ENCODE peak calls at places on chromosomes 3 and 15, in seven cellular contexts. O is endothelial cell of umbilical vein; I is A549; L is testis; U is tibial nerve; P is CD8-positive, alpha-beta memory T cell; H is heart left ventricle. Z is an unnamed sample.
A peak's percentile ranks its signal among the peaks of the same experiment; 100 is the strongest.

GRCh38 chr3:115922681-115923347 is 299.5 kb downstream of the GAP43 start:
- DNase-seq in O (no peak), I (no peak), L (peak; percentile 35), U (no peak), P (no peak), H (no peak), Z (no peak)

GRCh38 chr3:3499987-3500386 is 299.2 kb upstream of the LRRN1 start:
- DNase-seq in O (no peak), I (no peak), L (no peak), U (no peak), P (no peak), H (no peak), Z (no peak)

GRCh38 chr3:107943350-107943749 is 147.5 kb downstream of the CD47 start:
- DNase-seq in O (no peak), I (no peak), L (no peak), U (no peak), P (no peak), H (no peak), Z (no peak)

GRCh38 chr15:38455096-38455495 is 1.2 kb downstream of the FAM98B start:
- DNase-seq in O (peak; percentile 5), I (no peak), L (no peak), U (no peak), P (no peak), H (no peak), Z (no peak)

GRCh38 chr3:27724459-27725197 is 2.5 kb upstream of the EOMES start:
- DNase-seq in O (no peak), I (no peak), L (no peak), U (no peak), P (no peak), H (no peak), Z (no peak)

GRCh38 chr3:73141531-73141930 is 80.1 kb downstream of the EBLN2 start:
- DNase-seq in O (no peak), I (no peak), L (peak; percentile 55), U (peak; percentile 79), P (no peak), H (peak; percentile 17), Z (no peak)

GRCh38 chr3:33250712-33251111 is 26.5 kb upstream of the FBXL2 start:
- DNase-seq in O (no peak), I (no peak), L (no peak), U (no peak), P (no peak), H (no peak), Z (no peak)

GRCh38 chr3:174620138-174620537 is 239.0 kb upstream of the NAALADL2 start:
- DNase-seq in O (peak; percentile 6), I (no peak), L (no peak), U (no peak), P (no peak), H (no peak), Z (no peak)

GRCh38 chr3:126465928-126466564 is 9.6 kb downstream of the ZXDC start:
- DNase-seq in O (no peak), I (no peak), L (no peak), U (no peak), P (no peak), H (no peak), Z (no peak)

GRCh38 chr3:157081681-157082210 is 78.2 kb downstream of the CCNL1 start:
- DNase-seq in O (peak; percentile 85), I (peak; percentile 85), L (peak; percentile 94), U (peak; percentile 98), P (peak; percentile 76), H (peak; percentile 87), Z (peak; percentile 68)

GRCh38 chr15:92123848-92124631 is 269.6 kb upstream of the ST8SIA2 start:
- DNase-seq in O (no peak), I (no peak), L (no peak), U (no peak), P (no peak), H (no peak), Z (no peak)

GRCh38 chr3:99954914-99955644 is 137.4 kb downstream of the CMSS1 start:
- DNase-seq in O (no peak), I (no peak), L (no peak), U (no peak), P (no peak), H (no peak), Z (no peak)

GRCh38 chr15:64286473-64286872 is 69.5 kb downstream of the CSNK1G1 start:
- DNase-seq in O (no peak), I (no peak), L (no peak), U (no peak), P (no peak), H (no peak), Z (no peak)

GRCh38 chr15:67992834-67993233 is 61.3 kb upstream of the PIAS1 start:
- DNase-seq in O (no peak), I (no peak), L (peak; percentile 19), U (no peak), P (no peak), H (no peak), Z (no peak)

GRCh38 chr3:42209917-42210316 is 56.1 kb downstream of the CCK start:
- DNase-seq in O (no peak), I (no peak), L (peak; percentile 28), U (no peak), P (no peak), H (no peak), Z (no peak)

GRCh38 chr3:11820540-11821041 is 26.1 kb downstream of the TAMM41 start:
- DNase-seq in O (peak; percentile 57), I (no peak), L (peak; percentile 27), U (no peak), P (no peak), H (no peak), Z (no peak)

DNA sequence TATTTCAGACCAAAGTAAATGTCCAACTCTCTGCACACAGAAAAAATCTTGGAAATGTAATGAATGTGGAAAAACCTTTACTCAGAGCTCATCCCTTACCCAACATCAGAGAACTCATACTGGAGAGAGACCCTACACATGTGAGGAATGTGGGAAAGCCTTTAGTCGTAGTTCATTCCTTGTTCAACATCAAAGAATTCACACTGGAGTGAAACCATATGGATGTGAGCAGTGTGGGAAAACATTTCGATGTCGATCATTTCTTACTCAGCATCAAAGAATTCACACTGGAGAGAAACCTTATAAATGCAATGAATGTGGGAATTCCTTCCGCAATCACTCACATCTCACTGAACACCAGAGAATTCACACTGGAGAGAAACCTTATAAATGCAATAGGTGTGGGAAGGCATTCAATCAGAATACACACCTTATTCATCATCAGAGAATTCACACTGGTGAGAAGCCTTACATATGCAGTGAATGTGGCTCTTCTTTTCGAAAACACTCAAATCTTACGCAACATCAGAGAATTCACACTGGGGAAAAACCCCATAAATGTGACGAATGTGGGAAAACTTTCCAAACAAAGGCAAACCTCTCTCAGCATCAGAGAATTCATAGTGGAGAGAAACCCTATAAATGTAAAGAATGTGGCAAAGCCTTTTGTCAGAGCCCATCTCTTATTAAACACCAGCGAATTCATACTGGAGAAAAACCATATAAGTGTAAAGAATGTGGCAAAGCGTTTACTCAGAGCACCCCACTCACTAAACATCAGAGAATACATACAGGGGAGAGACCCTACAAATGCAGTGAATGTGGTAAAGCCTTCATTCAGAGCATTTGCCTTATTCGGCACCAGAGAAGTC is 8.0 kb upstream of the ZNF501 start:
- DNase-seq in O (no peak), I (no peak), L (no peak), U (no peak), P (peak; percentile 2), H (no peak), Z (no peak)
- H3K9me3 ChIP-seq in O (peaks cover 34% of the 10 kb centered on the region), I (peaks cover 88% of the 10 kb centered on the region), L (peaks cover 7% of the 10 kb centered on the region), U (peaks cover 97% of the 10 kb centered on the region), P (peaks cover 65% of the 10 kb centered on the region), H (peaks cover 100% of the 10 kb centered on the region), Z (peaks cover 38% of the 10 kb centered on the region)

DNA sequence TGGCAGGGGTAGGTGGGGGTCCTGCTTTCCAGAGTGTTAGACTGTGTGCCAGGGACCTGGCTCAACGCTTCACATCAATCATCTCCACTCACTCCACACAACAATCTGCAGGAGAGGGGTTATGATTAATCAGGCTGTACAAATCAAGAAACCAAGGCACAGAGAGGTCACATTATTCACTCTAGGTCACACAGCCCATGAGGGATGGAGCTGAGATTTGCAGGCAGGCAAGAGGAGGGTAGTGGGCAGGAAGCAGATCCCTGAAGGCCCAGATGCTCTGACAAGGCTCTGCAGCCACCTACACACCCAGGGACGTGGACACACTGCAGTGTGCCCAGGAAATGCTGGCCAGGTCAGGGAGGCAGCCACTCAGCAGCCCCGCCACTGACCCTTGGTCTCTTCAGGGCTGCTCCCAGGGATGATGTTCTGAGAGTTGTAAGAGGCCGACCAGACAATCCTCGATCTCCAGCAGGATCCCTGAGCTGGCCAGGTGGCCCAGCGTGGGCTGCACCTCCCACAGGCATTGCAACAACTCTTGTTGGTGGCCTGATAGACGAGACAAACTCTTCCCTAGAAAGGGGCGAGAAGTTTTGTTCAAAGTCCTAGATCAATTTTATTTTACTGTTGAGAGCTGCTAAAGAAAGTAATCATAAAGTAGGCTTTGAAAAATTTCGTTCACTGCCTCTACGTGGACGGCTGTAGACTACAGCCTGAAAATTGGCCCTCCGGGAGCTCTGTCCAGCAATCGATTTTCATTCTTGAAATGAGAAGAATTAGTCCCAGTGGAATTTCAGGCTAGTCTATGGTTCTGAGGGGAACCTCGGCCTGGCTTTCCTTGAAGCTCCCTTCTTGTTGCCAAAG is 4.2 kb upstream of the SLC6A6 start:
- DNase-seq in O (no peak), I (no peak), L (no peak), U (no peak), P (no peak), H (no peak), Z (no peak)
- H3K27ac ChIP-seq in O (no peak overlapping the region), I (no peak overlapping the region), L (no peak overlapping the region), U (no peak overlapping the region), P (no peak overlapping the region), H (no peak overlapping the region), Z (no peak overlapping the region)

DNA sequence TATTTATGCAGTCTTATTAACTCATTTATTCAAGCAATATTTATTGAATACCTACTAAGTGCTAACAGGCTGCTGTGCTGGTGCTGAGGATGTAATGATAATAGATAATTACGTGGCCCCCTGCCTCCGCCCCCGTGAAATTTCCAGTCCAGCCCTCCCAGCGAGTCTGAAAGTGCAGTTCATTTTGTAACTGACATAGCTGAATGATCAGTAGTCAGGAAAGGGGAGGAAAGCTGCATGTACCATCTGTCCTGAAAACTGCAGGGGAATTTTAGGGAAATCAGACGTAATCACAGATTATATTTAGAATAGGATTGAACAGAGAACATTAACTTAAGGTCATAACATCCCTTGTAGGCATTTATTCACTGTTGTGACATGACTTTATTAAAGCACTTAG is 736.8 kb downstream of the MCTP2 start:
- DNase-seq in O (no peak), I (no peak), L (no peak), U (no peak), P (no peak), H (no peak), Z (no peak)
- H3K9me3 ChIP-seq in O (no peaks in the 10 kb centered on the region), I (peaks cover 8% of the 10 kb centered on the region), L (no peaks in the 10 kb centered on the region), U (no peaks in the 10 kb centered on the region), P (no peaks in the 10 kb centered on the region), H (peaks cover 6% of the 10 kb centered on the region), Z (no peaks in the 10 kb centered on the region)

GRCh38 chr3:101037613-101038012 is 44.4 kb upstream of the ABI3BP start:
- DNase-seq in O (no peak), I (no peak), L (no peak), U (no peak), P (no peak), H (no peak), Z (no peak)

GRCh38 chr3:101036676-101037075 is 43.5 kb upstream of the ABI3BP start:
- DNase-seq in O (no peak), I (no peak), L (no peak), U (no peak), P (no peak), H (no peak), Z (no peak)

GRCh38 chr3:101038880-101039279 is 45.7 kb upstream of the ABI3BP start:
- DNase-seq in O (no peak), I (no peak), L (no peak), U (no peak), P (no peak), H (no peak), Z (no peak)

GRCh38 chr3:101038393-101038792 is 45.2 kb upstream of the ABI3BP start:
- DNase-seq in O (no peak), I (no peak), L (no peak), U (no peak), P (no peak), H (no peak), Z (no peak)

GRCh38 chr3:101039285-101039684 is 46.1 kb upstream of the ABI3BP start:
- DNase-seq in O (no peak), I (no peak), L (no peak), U (no peak), P (no peak), H (no peak), Z (no peak)
- H3K27ac ChIP-seq in O (no peak overlapping the region), I (peak overlapping the region; percentile 59), L (no peak overlapping the region), U (no peak overlapping the region), P (no peak overlapping the region), H (no peak overlapping the region), Z (no peak overlapping the region)

Z was measured in naive thymus-derived CD4-positive, alpha-beta T cell.